ENCODE peak calls at places on chromosomes 12 and 14, in nine cellular contexts. One of them, this sample, is unnamed.
A peak's percentile ranks its signal among the peaks of the same experiment; 100 is the strongest.

GRCh38 chr14:58628381-58628780 is 9.4 kb upstream of the DACT1 start:
- DNase-seq in cardiac muscle cell: peak; percentile 41
- DNase-seq in hepatocyte: no peak
- DNase-seq in astrocyte of the spinal cord: no peak
- DNase-seq in heart right ventricle: no peak
- DNase-seq in AG09309: no peak
- DNase-seq in GM12864: no peak
- DNase-seq in fibroblast of lung: peak; percentile 42
- DNase-seq in thoracic aorta: no peak
- DNase-seq in this sample: no peak

GRCh38 chr12:12719496-12719895 is 2.3 kb downstream of the CDKN1B start:
- DNase-seq in thoracic aorta: no peak
- DNase-seq in astrocyte of the spinal cord: peak; percentile 29
- DNase-seq in cardiac muscle cell: no peak
- DNase-seq in heart right ventricle: no peak
- DNase-seq in fibroblast of lung: peak; percentile 40
- DNase-seq in AG09309: no peak
- DNase-seq in hepatocyte: no peak
- DNase-seq in GM12864: no peak
- DNase-seq in this sample: peak; percentile 66

GRCh38 chr12:128339121-128339520 is 72.2 kb downstream of the TMEM132C start:
- DNase-seq in thoracic aorta: no peak
- DNase-seq in AG09309: no peak
- DNase-seq in cardiac muscle cell: peak; percentile 59
- DNase-seq in hepatocyte: peak; percentile 52
- DNase-seq in heart right ventricle: no peak
- DNase-seq in astrocyte of the spinal cord: peak; percentile 8
- DNase-seq in GM12864: no peak
- DNase-seq in fibroblast of lung: no peak
- DNase-seq in this sample: no peak

GRCh38 chr14:90023176-90023896 is 38.5 kb upstream of the KCNK13 start:
- DNase-seq in astrocyte of the spinal cord: peak; percentile 8
- DNase-seq in GM12864: no peak
- DNase-seq in AG09309: no peak
- DNase-seq in fibroblast of lung: peak; percentile 79
- DNase-seq in heart right ventricle: no peak
- DNase-seq in cardiac muscle cell: no peak
- DNase-seq in hepatocyte: no peak
- DNase-seq in thoracic aorta: no peak
- DNase-seq in this sample: peak; percentile 59

GRCh38 chr12:12551115-12551514 is 11.5 kb downstream of the DUSP16 start:
- DNase-seq in astrocyte of the spinal cord: no peak
- DNase-seq in heart right ventricle: no peak
- DNase-seq in thoracic aorta: no peak
- DNase-seq in cardiac muscle cell: no peak
- DNase-seq in fibroblast of lung: no peak
- DNase-seq in GM12864: no peak
- DNase-seq in AG09309: no peak
- DNase-seq in hepatocyte: no peak
- DNase-seq in this sample: no peak

GRCh38 chr12:79119796-79120195 is 255.2 kb downstream of the SYT1 start:
- DNase-seq in thoracic aorta: no peak
- DNase-seq in hepatocyte: no peak
- DNase-seq in heart right ventricle: no peak
- DNase-seq in GM12864: no peak
- DNase-seq in AG09309: no peak
- DNase-seq in astrocyte of the spinal cord: no peak
- DNase-seq in cardiac muscle cell: peak; percentile 25
- DNase-seq in fibroblast of lung: no peak
- DNase-seq in this sample: no peak

GRCh38 chr14:74326369-74327152 is 21.7 kb upstream of the VRTN start:
- DNase-seq in heart right ventricle: no peak
- DNase-seq in thoracic aorta: no peak
- DNase-seq in fibroblast of lung: no peak
- DNase-seq in astrocyte of the spinal cord: no peak
- DNase-seq in cardiac muscle cell: peak; percentile 91
- DNase-seq in GM12864: no peak
- DNase-seq in AG09309: no peak
- DNase-seq in hepatocyte: peak; percentile 68
- DNase-seq in this sample: no peak

GRCh38 chr12:34340534-34341361 is 318.5 kb downstream of the ALG10 start:
- DNase-seq in AG09309: no peak
- DNase-seq in hepatocyte: no peak
- DNase-seq in GM12864: no peak
- DNase-seq in heart right ventricle: no peak
- DNase-seq in thoracic aorta: no peak
- DNase-seq in astrocyte of the spinal cord: no peak
- DNase-seq in cardiac muscle cell: no peak
- DNase-seq in fibroblast of lung: no peak
- DNase-seq in this sample: no peak

GRCh38 chr12:105069936-105070702 is 14.1 kb downstream of the ALDH1L2 start:
- DNase-seq in GM12864: no peak
- DNase-seq in hepatocyte: no peak
- DNase-seq in thoracic aorta: no peak
- DNase-seq in AG09309: no peak
- DNase-seq in heart right ventricle: no peak
- DNase-seq in astrocyte of the spinal cord: no peak
- DNase-seq in fibroblast of lung: no peak
- DNase-seq in cardiac muscle cell: no peak
- DNase-seq in this sample: no peak

GRCh38 chr12:92899388-92900001 is 29.6 kb downstream of the EEA1 start:
- DNase-seq in heart right ventricle: peak; percentile 39
- DNase-seq in cardiac muscle cell: no peak
- DNase-seq in fibroblast of lung: peak; percentile 99
- DNase-seq in GM12864: no peak
- DNase-seq in astrocyte of the spinal cord: peak; percentile 97
- DNase-seq in AG09309: peak; percentile 94
- DNase-seq in thoracic aorta: peak; percentile 70
- DNase-seq in hepatocyte: peak; percentile 71
- DNase-seq in this sample: peak; percentile 98

DNA sequence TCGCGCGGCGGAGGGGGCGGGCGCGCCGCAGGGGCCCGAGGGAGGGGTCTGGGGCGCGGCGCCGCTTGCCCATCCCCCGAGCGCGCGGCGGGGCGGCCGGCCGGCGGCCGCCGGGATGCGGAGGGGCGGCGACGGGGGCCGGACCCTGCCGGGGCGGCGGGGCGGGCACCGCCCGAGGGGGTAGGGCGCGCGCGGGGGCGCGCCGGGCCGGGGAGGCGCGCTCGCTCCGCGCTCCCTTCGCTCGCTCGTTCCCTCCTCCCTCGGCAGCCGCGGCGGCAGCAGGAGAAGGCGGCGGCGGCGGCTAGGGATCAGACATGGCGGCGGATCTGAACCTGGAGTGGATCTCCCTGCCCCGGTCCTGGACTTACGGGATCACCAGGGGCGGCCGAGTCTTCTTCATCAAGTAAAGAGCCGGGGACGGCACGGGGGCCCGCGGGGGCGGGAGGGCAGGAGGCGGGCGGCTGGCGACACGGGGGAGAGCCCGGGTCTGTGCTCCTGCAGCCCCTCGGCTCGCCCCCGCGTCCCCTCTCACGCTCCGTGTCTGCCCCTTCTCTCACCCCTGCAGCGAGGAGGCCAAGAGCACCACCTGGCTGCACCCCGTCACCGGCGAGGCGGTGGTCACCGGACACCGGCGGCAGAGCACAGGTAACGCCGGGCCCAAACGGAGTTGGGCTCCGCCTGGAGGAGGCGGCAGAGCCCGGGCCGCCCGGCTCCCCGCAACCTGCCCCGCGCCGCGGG is at the start of gene PLEKHA5:
- DNase-seq in thoracic aorta: peak; percentile 16
- DNase-seq in cardiac muscle cell: peak; percentile 93
- DNase-seq in AG09309: no peak
- DNase-seq in GM12864: no peak
- DNase-seq in hepatocyte: peak; percentile 91
- DNase-seq in fibroblast of lung: peak; percentile 72
- DNase-seq in astrocyte of the spinal cord: peak; percentile 70
- DNase-seq in heart right ventricle: peak; percentile 82
- DNase-seq in this sample: peak; percentile 70
- TF ChIP-seq CTCF in thoracic aorta: no peak
- TF ChIP-seq CTCF in cardiac muscle cell: no peak
- TF ChIP-seq CTCF in AG09309: no peak
- TF ChIP-seq CTCF in GM12864: no peak
- TF ChIP-seq CTCF in hepatocyte: peak; percentile 47
- TF ChIP-seq CTCF in fibroblast of lung: no peak
- TF ChIP-seq CTCF in astrocyte of the spinal cord: no peak
- TF ChIP-seq CTCF in heart right ventricle: no peak
- TF ChIP-seq CTCF in this sample: no peak

DNA sequence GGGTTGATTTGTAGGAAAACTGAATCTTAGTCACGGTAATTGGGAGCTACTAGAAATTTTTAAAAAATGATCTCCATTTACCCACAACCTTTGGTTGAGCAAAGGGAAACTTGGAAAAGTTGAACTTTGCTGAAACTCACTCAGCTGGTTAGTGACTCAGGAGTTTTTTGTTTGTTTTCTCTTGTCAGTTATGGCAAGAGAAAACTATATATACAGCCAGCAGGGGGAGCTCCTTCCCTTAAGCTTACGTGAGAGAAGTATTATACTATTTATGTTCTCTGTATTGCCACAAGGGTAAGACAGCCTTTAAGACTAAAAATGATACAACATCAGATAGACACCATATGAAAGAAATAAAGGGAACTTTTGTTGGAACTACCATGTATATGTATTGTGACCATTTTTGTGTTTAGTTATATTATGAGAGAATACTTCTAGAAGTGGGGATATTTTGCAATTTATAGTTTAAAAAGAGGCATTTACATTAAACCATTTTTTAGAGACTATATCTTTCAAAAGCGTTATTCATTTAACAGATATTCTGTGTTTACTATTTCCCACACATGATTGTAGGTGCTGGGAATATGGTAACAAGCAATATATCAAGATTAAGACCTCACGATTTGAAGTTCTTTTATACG is 28.1 kb upstream of the TBC1D30 start:
- DNase-seq in GM12864: peak; percentile 76
- DNase-seq in thoracic aorta: no peak
- DNase-seq in fibroblast of lung: peak; percentile 87
- DNase-seq in heart right ventricle: no peak
- DNase-seq in astrocyte of the spinal cord: peak; percentile 93
- DNase-seq in cardiac muscle cell: peak; percentile 85
- DNase-seq in hepatocyte: peak; percentile 95
- DNase-seq in AG09309: peak; percentile 81
- DNase-seq in this sample: peak; percentile 92
- H3K4me3 ChIP-seq in GM12864: no peak overlapping the region
- H3K4me3 ChIP-seq in thoracic aorta: no peak overlapping the region
- H3K4me3 ChIP-seq in fibroblast of lung: no peak overlapping the region
- H3K4me3 ChIP-seq in heart right ventricle: no peak overlapping the region
- H3K4me3 ChIP-seq in astrocyte of the spinal cord: no peak overlapping the region
- H3K4me3 ChIP-seq in cardiac muscle cell: no peak overlapping the region
- H3K4me3 ChIP-seq in hepatocyte: no peak overlapping the region
- H3K4me3 ChIP-seq in AG09309: no peak overlapping the region
- H3K4me3 ChIP-seq in this sample: no peak overlapping the region

GRCh38 chr14:52951730-52952481 is 1.1 kb upstream of the FERMT2 start:
- DNase-seq in AG09309: peak; percentile 53
- DNase-seq in fibroblast of lung: peak; percentile 79
- DNase-seq in astrocyte of the spinal cord: peak; percentile 86
- DNase-seq in hepatocyte: peak; percentile 77
- DNase-seq in GM12864: no peak
- DNase-seq in thoracic aorta: no peak
- DNase-seq in heart right ventricle: no peak
- DNase-seq in cardiac muscle cell: peak; percentile 67
- DNase-seq in this sample: peak; percentile 79
- TF ChIP-seq CTCF in AG09309: peak; percentile 53
- TF ChIP-seq CTCF in fibroblast of lung: peak; percentile 64
- TF ChIP-seq CTCF in astrocyte of the spinal cord: peak; percentile 62
- TF ChIP-seq CTCF in hepatocyte: peak; percentile 43
- TF ChIP-seq CTCF in GM12864: no peak
- TF ChIP-seq CTCF in thoracic aorta: no peak
- TF ChIP-seq CTCF in heart right ventricle: peak; percentile 41
- TF ChIP-seq CTCF in cardiac muscle cell: peak; percentile 55
- TF ChIP-seq CTCF in this sample: peak; percentile 59

GRCh38 chr14:52391866-52392600 is 77.9 kb downstream of the PTGER2 start:
- DNase-seq in fibroblast of lung: peak; percentile 87
- DNase-seq in heart right ventricle: no peak
- DNase-seq in thoracic aorta: no peak
- DNase-seq in hepatocyte: no peak
- DNase-seq in astrocyte of the spinal cord: peak; percentile 83
- DNase-seq in GM12864: no peak
- DNase-seq in AG09309: peak; percentile 88
- DNase-seq in cardiac muscle cell: no peak
- DNase-seq in this sample: no peak
- H3K4me3 ChIP-seq in fibroblast of lung: no peak overlapping the region
- H3K4me3 ChIP-seq in heart right ventricle: no peak overlapping the region
- H3K4me3 ChIP-seq in thoracic aorta: no peak overlapping the region
- H3K4me3 ChIP-seq in hepatocyte: no peak overlapping the region
- H3K4me3 ChIP-seq in astrocyte of the spinal cord: no peak overlapping the region
- H3K4me3 ChIP-seq in GM12864: no peak overlapping the region
- H3K4me3 ChIP-seq in AG09309: no peak overlapping the region
- H3K4me3 ChIP-seq in cardiac muscle cell: no peak overlapping the region
- H3K4me3 ChIP-seq in this sample: no peak overlapping the region

This sample was measured in fibroblast of villous mesenchyme.